ENCODE peak calls at places on chromosomes 1 and 21, in six cellular contexts. C, G, P, R, J and U are unnamed samples.

GRCh38 chr1:86380257-86380861 is 15.8 kb downstream of the ODF2L start:
- DNase-seq in C (peak), G (no peak), P (no peak), R (peak), J (no peak), U (no peak)

GRCh38 chr21:44626262-44626661 is 631 bp upstream of the KRTAP10-9 start:
- DNase-seq in C (no peak), G (no peak), P (peak), R (no peak), J (no peak), U (no peak)

GRCh38 chr1:94417702-94417961 is 557 bp upstream of the ABCD3 start:
- DNase-seq in C (no peak), G (no peak), P (no peak), R (no peak), J (no peak), U (no peak)

GRCh38 chr1:201506573-201507567 is at the start of gene CSRP1:
- DNase-seq in C (peak), G (peak), P (peak), R (peak), J (peak), U (peak)

GRCh38 chr21:29184047-29184446 is 53.6 kb downstream of the MAP3K7CL start:
- DNase-seq in C (peak), G (no peak), P (no peak), R (no peak), J (no peak), U (no peak)

GRCh38 chr1:216898801-216899200 is 175.6 kb upstream of the ESRRG start:
- DNase-seq in C (no peak), G (no peak), P (no peak), R (no peak), J (no peak), U (no peak)

GRCh38 chr1:172897738-172898137 is 153.0 kb downstream of the TNFSF18 start:
- DNase-seq in C (no peak), G (no peak), P (no peak), R (no peak), J (no peak), U (no peak)

GRCh38 chr1:48036693-48037386 is 39.7 kb upstream of the TRABD2B start:
- DNase-seq in C (no peak), G (no peak), P (no peak), R (no peak), J (no peak), U (no peak)

GRCh38 chr21:46207920-46208571 is 20.5 kb downstream of the LSS start:
- DNase-seq in C (no peak), G (peak), P (no peak), R (no peak), J (no peak), U (no peak)

GRCh38 chr1:41435570-41436178 is 48.8 kb downstream of the EDN2 start:
- DNase-seq in C (no peak), G (no peak), P (no peak), R (no peak), J (no peak), U (no peak)

GRCh38 chr1:111204211-111204883 is 3.9 kb upstream of the DENND2D start:
- DNase-seq in C (no peak), G (peak), P (peak), R (peak), J (peak), U (peak)

GRCh38 chr1:229714964-229715603 is 89.0 kb downstream of the URB2 start:
- DNase-seq in C (peak), G (no peak), P (no peak), R (no peak), J (peak), U (peak)

GRCh38 chr1:18182518-18183160 is 75.0 kb downstream of the IGSF21 start:
- DNase-seq in C (no peak), G (peak), P (no peak), R (no peak), J (no peak), U (no peak)

GRCh38 chr1:32681501-32681900 is 21.1 kb downstream of the SYNC start:
- DNase-seq in C (no peak), G (no peak), P (peak), R (no peak), J (no peak), U (no peak)

GRCh38 chr1:74822851-74823443 is 90.0 kb downstream of the TYW3 start:
- DNase-seq in C (no peak), G (no peak), P (no peak), R (no peak), J (no peak), U (no peak)

GRCh38 chr21:46029201-46029924 is 47.8 kb downstream of the COL6A1 start:
- DNase-seq in C (no peak), G (no peak), P (no peak), R (no peak), J (no peak), U (no peak)